ENCODE peak calls at places on chromosomes 5 and 9, in ten cellular contexts. One of them, this sample, is unnamed.

GRCh38 chr5:68872088-68872842 is 221.5 kb upstream of the SLC30A5 start:
- DNase-seq in Panc1: no peak
- DNase-seq in SK-N-SH: peak
- DNase-seq in BJ: no peak
- DNase-seq in mucosa of descending colon: no peak
- DNase-seq in coronary artery: no peak
- DNase-seq in fibroblast of lung: peak
- DNase-seq in HFF-Myc: no peak
- DNase-seq in ovary: no peak
- DNase-seq in AG04449: no peak
- DNase-seq in this sample: peak

GRCh38 chr9:80793706-80794105 is 895.6 kb downstream of the TLE1 start:
- DNase-seq in AG04449: no peak
- DNase-seq in SK-N-SH: no peak
- DNase-seq in HFF-Myc: no peak
- DNase-seq in BJ: no peak
- DNase-seq in Panc1: no peak
- DNase-seq in fibroblast of lung: no peak
- DNase-seq in coronary artery: no peak
- DNase-seq in ovary: no peak
- DNase-seq in mucosa of descending colon: no peak
- DNase-seq in this sample: no peak

GRCh38 chr5:177023247-177023703 is 779 bp downstream of the ZNF346 start:
- DNase-seq in ovary: peak
- DNase-seq in coronary artery: peak
- DNase-seq in BJ: no peak
- DNase-seq in mucosa of descending colon: no peak
- DNase-seq in HFF-Myc: no peak
- DNase-seq in fibroblast of lung: no peak
- DNase-seq in AG04449: no peak
- DNase-seq in Panc1: no peak
- DNase-seq in SK-N-SH: peak
- DNase-seq in this sample: peak

GRCh38 chr5:122341087-122341486 is 29.1 kb downstream of the SNCAIP start:
- DNase-seq in BJ: no peak
- DNase-seq in Panc1: no peak
- DNase-seq in HFF-Myc: no peak
- DNase-seq in coronary artery: no peak
- DNase-seq in ovary: no peak
- DNase-seq in SK-N-SH: no peak
- DNase-seq in AG04449: no peak
- DNase-seq in mucosa of descending colon: no peak
- DNase-seq in fibroblast of lung: no peak
- DNase-seq in this sample: no peak

GRCh38 chr5:33984671-33985124 is at the start of gene SLC45A2:
- DNase-seq in coronary artery: no peak
- DNase-seq in ovary: no peak
- DNase-seq in Panc1: no peak
- DNase-seq in HFF-Myc: no peak
- DNase-seq in SK-N-SH: no peak
- DNase-seq in AG04449: no peak
- DNase-seq in mucosa of descending colon: no peak
- DNase-seq in BJ: no peak
- DNase-seq in fibroblast of lung: no peak
- DNase-seq in this sample: peak

GRCh38 chr5:171342362-171343111 is 33.5 kb downstream of the TLX3 start:
- DNase-seq in mucosa of descending colon: no peak
- DNase-seq in AG04449: peak
- DNase-seq in Panc1: peak
- DNase-seq in ovary: no peak
- DNase-seq in coronary artery: no peak
- DNase-seq in HFF-Myc: peak
- DNase-seq in BJ: no peak
- DNase-seq in fibroblast of lung: peak
- DNase-seq in SK-N-SH: peak
- DNase-seq in this sample: peak

GRCh38 chr5:132776077-132776931 is 735 bp downstream of the SEPTIN8 start:
- DNase-seq in mucosa of descending colon: no peak
- DNase-seq in HFF-Myc: no peak
- DNase-seq in fibroblast of lung: peak
- DNase-seq in AG04449: no peak
- DNase-seq in SK-N-SH: peak
- DNase-seq in ovary: peak
- DNase-seq in BJ: no peak
- DNase-seq in coronary artery: no peak
- DNase-seq in Panc1: no peak
- DNase-seq in this sample: no peak

GRCh38 chr9:127112056-127112455 is 10.4 kb downstream of the ANGPTL2 start:
- DNase-seq in HFF-Myc: no peak
- DNase-seq in mucosa of descending colon: no peak
- DNase-seq in ovary: peak
- DNase-seq in fibroblast of lung: no peak
- DNase-seq in coronary artery: no peak
- DNase-seq in SK-N-SH: no peak
- DNase-seq in BJ: no peak
- DNase-seq in Panc1: no peak
- DNase-seq in AG04449: no peak
- DNase-seq in this sample: no peak

GRCh38 chr9:33468215-33468730 is 5.5 kb downstream of the NOL6 start:
- DNase-seq in fibroblast of lung: no peak
- DNase-seq in SK-N-SH: no peak
- DNase-seq in coronary artery: no peak
- DNase-seq in Panc1: no peak
- DNase-seq in BJ: no peak
- DNase-seq in mucosa of descending colon: peak
- DNase-seq in ovary: no peak
- DNase-seq in AG04449: no peak
- DNase-seq in HFF-Myc: no peak
- DNase-seq in this sample: no peak

GRCh38 chr9:128026255-128027165 is 40.6 kb downstream of the NAIF1 start:
- DNase-seq in fibroblast of lung: no peak
- DNase-seq in mucosa of descending colon: peak
- DNase-seq in AG04449: no peak
- DNase-seq in coronary artery: no peak
- DNase-seq in Panc1: no peak
- DNase-seq in ovary: no peak
- DNase-seq in SK-N-SH: peak
- DNase-seq in BJ: no peak
- DNase-seq in HFF-Myc: no peak
- DNase-seq in this sample: peak

GRCh38 chr9:129783516-129784361 is 19.2 kb upstream of the TOR1B start:
- DNase-seq in HFF-Myc: peak
- DNase-seq in coronary artery: no peak
- DNase-seq in SK-N-SH: peak
- DNase-seq in mucosa of descending colon: no peak
- DNase-seq in Panc1: no peak
- DNase-seq in fibroblast of lung: peak
- DNase-seq in AG04449: no peak
- DNase-seq in BJ: no peak
- DNase-seq in ovary: peak
- DNase-seq in this sample: peak

GRCh38 chr5:181184845-181185216 is 20.2 kb downstream of the TRIM7 start:
- DNase-seq in mucosa of descending colon: no peak
- DNase-seq in SK-N-SH: no peak
- DNase-seq in coronary artery: no peak
- DNase-seq in HFF-Myc: no peak
- DNase-seq in ovary: no peak
- DNase-seq in AG04449: no peak
- DNase-seq in BJ: no peak
- DNase-seq in fibroblast of lung: no peak
- DNase-seq in Panc1: no peak
- DNase-seq in this sample: no peak

GRCh38 chr5:125412561-125413535 is 666.4 kb upstream of the ZNF608 start:
- DNase-seq in ovary: peak
- DNase-seq in HFF-Myc: peak
- DNase-seq in mucosa of descending colon: peak
- DNase-seq in fibroblast of lung: peak
- DNase-seq in Panc1: no peak
- DNase-seq in BJ: no peak
- DNase-seq in SK-N-SH: peak
- DNase-seq in coronary artery: no peak
- DNase-seq in AG04449: peak
- DNase-seq in this sample: peak

GRCh38 chr5:77842247-77842646 is 66.1 kb upstream of the TBCA start:
- DNase-seq in fibroblast of lung: peak
- DNase-seq in AG04449: no peak
- DNase-seq in ovary: no peak
- DNase-seq in HFF-Myc: no peak
- DNase-seq in Panc1: no peak
- DNase-seq in SK-N-SH: no peak
- DNase-seq in coronary artery: no peak
- DNase-seq in mucosa of descending colon: no peak
- DNase-seq in BJ: no peak
- DNase-seq in this sample: no peak

GRCh38 chr5:123735384-123735783 is 223.4 kb downstream of the CSNK1G3 start:
- DNase-seq in ovary: no peak
- DNase-seq in SK-N-SH: no peak
- DNase-seq in AG04449: no peak
- DNase-seq in coronary artery: no peak
- DNase-seq in HFF-Myc: no peak
- DNase-seq in mucosa of descending colon: no peak
- DNase-seq in fibroblast of lung: no peak
- DNase-seq in BJ: no peak
- DNase-seq in Panc1: no peak
- DNase-seq in this sample: no peak

GRCh38 chr5:150293091-150293941 is 3.7 kb upstream of the CAMK2A start:
- DNase-seq in ovary: no peak
- DNase-seq in Panc1: no peak
- DNase-seq in HFF-Myc: no peak
- DNase-seq in coronary artery: no peak
- DNase-seq in AG04449: no peak
- DNase-seq in mucosa of descending colon: no peak
- DNase-seq in SK-N-SH: no peak
- DNase-seq in BJ: no peak
- DNase-seq in fibroblast of lung: no peak
- DNase-seq in this sample: no peak
- H3K4me3 ChIP-seq in ovary: no peak
- H3K4me3 ChIP-seq in Panc1: no peak
- H3K4me3 ChIP-seq in HFF-Myc: no peak
- H3K4me3 ChIP-seq in coronary artery: no peak
- H3K4me3 ChIP-seq in AG04449: no peak
- H3K4me3 ChIP-seq in mucosa of descending colon: no peak
- H3K4me3 ChIP-seq in SK-N-SH: no peak
- H3K4me3 ChIP-seq in BJ: no peak
- H3K4me3 ChIP-seq in fibroblast of lung: no peak
- H3K4me3 ChIP-seq in this sample: no peak

GRCh38 chr9:78783743-78784142 is 486.8 kb downstream of the PSAT1 start:
- DNase-seq in coronary artery: no peak
- DNase-seq in Panc1: no peak
- DNase-seq in AG04449: no peak
- DNase-seq in HFF-Myc: no peak
- DNase-seq in SK-N-SH: no peak
- DNase-seq in BJ: no peak
- DNase-seq in fibroblast of lung: no peak
- DNase-seq in mucosa of descending colon: no peak
- DNase-seq in ovary: no peak
- DNase-seq in this sample: peak
- TF ChIP-seq CTCF in coronary artery: no peak
- TF ChIP-seq CTCF in Panc1: peak
- TF ChIP-seq CTCF in AG04449: no peak
- TF ChIP-seq CTCF in HFF-Myc: peak
- TF ChIP-seq CTCF in SK-N-SH: peak
- TF ChIP-seq CTCF in BJ: peak
- TF ChIP-seq CTCF in fibroblast of lung: peak
- TF ChIP-seq CTCF in mucosa of descending colon: no peak
- TF ChIP-seq CTCF in ovary: no peak
- TF ChIP-seq CTCF in this sample: peak

DNA sequence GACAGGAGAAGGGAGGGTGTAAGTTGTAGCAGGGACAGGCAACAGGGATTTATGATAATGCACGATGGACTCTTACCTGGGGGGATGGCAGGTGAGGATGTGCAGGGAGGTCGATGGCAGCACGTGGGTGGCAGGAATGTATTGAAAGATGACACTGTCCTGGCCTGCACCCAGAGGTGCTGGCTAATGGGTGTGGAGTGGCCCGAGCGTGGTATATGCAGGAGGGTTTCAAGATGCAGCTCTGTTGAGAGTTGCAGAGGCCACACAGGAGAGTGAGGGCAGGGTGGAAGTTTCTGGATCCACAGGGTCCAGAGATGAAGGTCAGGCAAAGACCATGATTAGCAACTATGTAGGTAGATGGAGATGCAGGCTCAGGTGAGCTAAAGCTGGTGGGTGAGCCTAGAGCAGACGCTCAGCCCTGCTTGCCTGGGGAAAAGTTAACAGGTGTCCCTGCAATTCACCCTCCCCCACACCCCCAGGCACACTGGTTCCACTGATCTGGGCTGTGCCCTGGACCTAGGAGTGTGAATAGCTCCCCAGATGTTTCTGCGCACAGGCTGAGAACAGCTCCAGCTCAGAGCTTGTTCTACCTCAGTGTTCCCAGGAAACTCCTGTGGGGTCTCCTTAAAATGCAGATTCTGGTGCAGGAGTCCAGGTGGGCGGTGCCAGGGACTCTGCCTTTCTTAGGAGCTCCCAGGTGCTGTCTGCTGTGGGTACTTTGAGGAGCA is 21.5 kb upstream of the S1PR3 start:
- DNase-seq in HFF-Myc: no peak
- DNase-seq in BJ: no peak
- DNase-seq in ovary: no peak
- DNase-seq in Panc1: no peak
- DNase-seq in AG04449: no peak
- DNase-seq in fibroblast of lung: no peak
- DNase-seq in coronary artery: no peak
- DNase-seq in SK-N-SH: no peak
- DNase-seq in mucosa of descending colon: no peak
- DNase-seq in this sample: no peak
- H3K4me3 ChIP-seq in HFF-Myc: no peak
- H3K4me3 ChIP-seq in BJ: no peak
- H3K4me3 ChIP-seq in ovary: no peak
- H3K4me3 ChIP-seq in Panc1: no peak
- H3K4me3 ChIP-seq in AG04449: no peak
- H3K4me3 ChIP-seq in fibroblast of lung: no peak
- H3K4me3 ChIP-seq in coronary artery: no peak
- H3K4me3 ChIP-seq in SK-N-SH: no peak
- H3K4me3 ChIP-seq in mucosa of descending colon: no peak
- H3K4me3 ChIP-seq in this sample: no peak

DNA sequence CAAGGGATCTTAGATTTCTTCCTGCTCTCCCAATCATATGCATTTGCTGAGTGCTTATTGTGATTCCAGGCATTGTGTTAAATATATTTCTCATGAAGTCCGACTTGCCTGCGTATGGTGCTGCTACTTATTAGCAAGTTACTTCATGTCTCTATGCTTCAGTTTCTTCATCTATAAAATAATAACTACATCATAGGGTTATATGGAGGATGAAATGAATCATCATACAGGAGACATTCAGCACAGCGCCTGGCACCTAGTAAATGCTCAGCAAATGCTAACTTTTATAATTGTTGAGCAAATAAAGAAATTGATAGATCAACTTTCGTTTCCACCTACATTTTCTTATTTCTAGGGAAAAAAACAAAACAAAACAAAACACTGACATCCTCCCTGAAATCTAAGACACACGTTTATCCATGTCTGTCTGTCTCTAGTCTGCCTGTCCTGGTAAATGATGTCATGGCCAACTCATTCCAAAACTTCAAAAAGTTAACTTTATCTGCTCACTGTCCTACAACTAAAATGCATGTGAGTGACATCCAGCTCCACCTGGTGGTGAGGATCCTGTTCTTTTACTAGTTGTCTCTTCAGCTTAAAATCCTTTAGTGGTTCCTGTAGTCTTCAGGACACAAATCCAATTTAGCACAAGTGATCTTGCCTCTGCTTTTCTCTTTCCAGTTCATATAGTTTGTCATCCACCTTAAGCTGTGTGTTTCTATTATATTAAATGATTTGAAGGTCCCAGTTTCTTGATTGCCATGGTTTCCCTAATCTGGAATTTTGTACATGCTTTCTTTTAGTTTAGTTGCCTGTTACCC is 27.7 kb downstream of the PPP3R2 start:
- DNase-seq in mucosa of descending colon: no peak
- DNase-seq in ovary: no peak
- DNase-seq in HFF-Myc: no peak
- DNase-seq in coronary artery: no peak
- DNase-seq in BJ: no peak
- DNase-seq in fibroblast of lung: peak
- DNase-seq in SK-N-SH: no peak
- DNase-seq in Panc1: no peak
- DNase-seq in AG04449: no peak
- DNase-seq in this sample: peak
- TF ChIP-seq CTCF in mucosa of descending colon: no peak
- TF ChIP-seq CTCF in ovary: no peak
- TF ChIP-seq CTCF in HFF-Myc: peak
- TF ChIP-seq CTCF in coronary artery: no peak
- TF ChIP-seq CTCF in BJ: peak
- TF ChIP-seq CTCF in fibroblast of lung: peak
- TF ChIP-seq CTCF in SK-N-SH: peak
- TF ChIP-seq CTCF in Panc1: peak
- TF ChIP-seq CTCF in AG04449: peak
- TF ChIP-seq CTCF in this sample: peak

This sample was measured in choroid plexus epithelial cell.